ENCODE peak calls at places on chromosomes 2 and 18, in four cellular contexts. Z, G, V and U are unnamed samples.

GRCh38 chr2:9199716-9200633 is 6.6 kb upstream of the ASAP2 start:
- DNase-seq in V (no peak), G (peak), Z (no peak), U (peak)

GRCh38 chr18:63869851-63870250 is 17.7 kb upstream of the SERPINB2 start:
- DNase-seq in G (peak), V (no peak), Z (no peak), U (peak)

GRCh38 chr2:45607701-45608100 is 3.4 kb downstream of the SRBD1 start:
- DNase-seq in V (no peak), Z (no peak), G (peak), U (peak)

GRCh38 chr2:109440507-109441156 is 173.1 kb downstream of the SEPTIN10 start:
- DNase-seq in V (no peak), G (no peak), Z (no peak), U (no peak)

GRCh38 chr2:143001521-143001920 is 124.1 kb downstream of the KYNU start:
- DNase-seq in Z (no peak), V (no peak), G (no peak), U (no peak)

GRCh38 chr18:6682437-6683111 is 46.9 kb upstream of the ARHGAP28 start:
- DNase-seq in Z (no peak), G (no peak), V (no peak), U (peak)

GRCh38 chr2:235793163-235793752 is 299.4 kb downstream of the AGAP1 start:
- DNase-seq in V (peak), Z (no peak), G (peak), U (peak)

GRCh38 chr2:134142903-134143302 is 111.0 kb upstream of the MGAT5 start:
- DNase-seq in G (peak), V (no peak), Z (no peak), U (no peak)

GRCh38 chr2:197212344-197213262 is 98.0 kb downstream of the ANKRD44 start:
- DNase-seq in G (no peak), Z (no peak), V (no peak), U (no peak)

GRCh38 chr2:3827673-3828575 is 124.5 kb downstream of the DCDC2C start:
- DNase-seq in V (no peak), G (peak), Z (no peak), U (no peak)

GRCh38 chr2:120864981-120865380 is 129.3 kb downstream of the GLI2 start:
- DNase-seq in V (no peak), Z (no peak), G (no peak), U (no peak)